ENCODE peak calls at places on chromosomes 3 and 15, in four cellular contexts. K is upper lobe of right lung; J is NCI-H774; H is stimulated activated CD8-positive, alpha-beta memory T cell treated with anti-CD3 and anti-CD28 coated beads, Interleukin-15, amount 100 ng/mL, for 1 hour. B is an unnamed sample.

GRCh38 chr15:44159492-44159891 is 35.6 kb downstream of the FRMD5 start:
- DNase-seq in K (no peak), J (no peak), H (no peak), B (no peak)

GRCh38 chr15:73851679-73852078 is 21.7 kb upstream of the TBC1D21 start:
- DNase-seq in K (no peak), J (no peak), H (no peak), B (peak)

GRCh38 chr3:46242120-46242519 is at the start of gene CCR3:
- DNase-seq in K (no peak), J (no peak), H (no peak), B (no peak)

GRCh38 chr3:42493798-42494151 is 8.7 kb upstream of the VIPR1 start:
- DNase-seq in K (peak), J (no peak), H (no peak), B (no peak)

GRCh38 chr15:60651155-60651554 is 172.2 kb upstream of the ICE2 start:
- DNase-seq in K (no peak), J (no peak), H (no peak), B (no peak)

GRCh38 chr15:55420171-55420871 is 12.0 kb downstream of the PIERCE2 start:
- DNase-seq in K (no peak), J (no peak), H (no peak), B (no peak)

GRCh38 chr15:100658895-100659294 is 56.5 kb downstream of the ASB7 start:
- DNase-seq in K (no peak), J (no peak), H (no peak), B (no peak)

GRCh38 chr15:35545316-35545824 is 595 bp downstream of the DPH6 start:
- DNase-seq in K (peak), J (peak), H (no peak), B (peak)

GRCh38 chr3:178439504-178439903 is 96.7 kb upstream of the KCNMB2 start:
- DNase-seq in K (no peak), J (peak), H (no peak), B (no peak)

GRCh38 chr3:41933154-41933676 is 28.7 kb downstream of the ULK4 start:
- DNase-seq in K (no peak), J (no peak), H (no peak), B (no peak)

GRCh38 chr15:90300988-90301715 is 35.7 kb downstream of the NGRN start:
- DNase-seq in K (peak), J (peak), H (peak), B (peak)

GRCh38 chr3:119091936-119092677 is 53.9 kb upstream of the TEX55 start:
- DNase-seq in K (no peak), J (no peak), H (no peak), B (no peak)

GRCh38 chr15:63374686-63375520 is 6.7 kb downstream of the CA12 start:
- DNase-seq in K (peak), J (no peak), H (no peak), B (no peak)

GRCh38 chr3:110293660-110294059 is 778.0 kb upstream of the NECTIN3 start:
- DNase-seq in K (no peak), J (no peak), H (no peak), B (no peak)

GRCh38 chr3:69294014-69294771 is 91.7 kb downstream of the FRMD4B start:
- DNase-seq in K (no peak), J (no peak), H (no peak), B (no peak)

GRCh38 chr15:33277689-33278088 is 33.1 kb upstream of the RYR3 start:
- DNase-seq in K (no peak), J (no peak), H (no peak), B (no peak)

GRCh38 chr3:58004972-58005371 is 3.2 kb upstream of the FLNB start:
- DNase-seq in K (no peak), J (no peak), H (no peak), B (no peak)

GRCh38 chr3:111761309-111761795 is 97.7 kb upstream of the PHLDB2 start:
- DNase-seq in K (no peak), J (no peak), H (no peak), B (no peak)

GRCh38 chr3:58612825-58613224 is 35.6 kb upstream of the FAM107A start:
- DNase-seq in K (no peak), J (no peak), H (no peak), B (no peak)

GRCh38 chr3:127162947-127163645 is 29.8 kb upstream of the PRR23E start:
- DNase-seq in K (peak), J (no peak), H (no peak), B (no peak)

GRCh38 chr3:71616571-71617021 is 33.1 kb upstream of the FOXP1 start:
- DNase-seq in K (no peak), J (no peak), H (no peak), B (no peak)

GRCh38 chr15:42137461-42138261 is 18.8 kb downstream of the PLA2G4F start:
- DNase-seq in K (peak), J (peak), H (no peak), B (no peak)

GRCh38 chr3:20145874-20146273 is 40.1 kb downstream of the SGO1 start:
- DNase-seq in K (no peak), J (no peak), H (no peak), B (no peak)

GRCh38 chr3:185824467-185825378 is at the start of gene IGF2BP2:
- DNase-seq in K (peak), J (no peak), H (no peak), B (no peak)

GRCh38 chr3:118000219-118000618 is 1034.4 kb downstream of the IGSF11 start:
- DNase-seq in K (no peak), J (no peak), H (no peak), B (no peak)

GRCh38 chr15:81023483-81024264 is 23.0 kb downstream of the TLNRD1 start:
- DNase-seq in K (peak), J (no peak), H (no peak), B (no peak)

GRCh38 chr3:80734955-80735354 is 967.2 kb upstream of the ROBO1 start:
- DNase-seq in K (no peak), J (no peak), H (no peak), B (no peak)

B was measured in activated CD4-positive, CD25-positive, alpha-beta regulatory T cell.